ENCODE peak calls at places on chromosomes 6 and 20, in five cellular contexts. S is mammary epithelial cell; E is fibroblast of mammary gland; R is lower lobe of right lung; O is CD8-positive, alpha-beta T cell. B is an unnamed sample.

GRCh38 chr6:131787955-131788712 is 19.7 kb upstream of the ENPP1 start:
- DNase-seq in S (no peak), E (peak; percentile 55), R (no peak), O (no peak), B (no peak)

GRCh38 chr6:2669067-2669710 is 81.5 kb downstream of the MYLK4 start:
- DNase-seq in S (no peak), E (no peak), R (no peak), O (no peak), B (no peak)

GRCh38 chr6:52426667-52427066 is 6.5 kb downstream of the EFHC1 start:
- DNase-seq in S (no peak), E (no peak), R (no peak), O (no peak), B (no peak)

GRCh38 chr20:21101453-21102251 is 4.5 kb downstream of the LINC00237 start:
- DNase-seq in S (no peak), E (no peak), R (no peak), O (no peak), B (peak; percentile 34)

GRCh38 chr6:126535138-126535537 is 195.2 kb downstream of the CENPW start:
- DNase-seq in S (no peak), E (no peak), R (no peak), O (no peak), B (no peak)

GRCh38 chr6:125255201-125255600 is 46.6 kb downstream of the HDDC2 start:
- DNase-seq in S (peak; percentile 64), E (peak; percentile 63), R (no peak), O (no peak), B (no peak)

GRCh38 chr6:123016431-123017110 is 20.5 kb downstream of the CLVS2 start:
- DNase-seq in S (no peak), E (no peak), R (no peak), O (no peak), B (no peak)

GRCh38 chr6:31016659-31017299 is 6.5 kb downstream of the MUC22 start:
- DNase-seq in S (no peak), E (no peak), R (no peak), O (no peak), B (no peak)

GRCh38 chr6:111845441-111845871 is 27.8 kb downstream of the FYN start:
- DNase-seq in S (no peak), E (no peak), R (no peak), O (no peak), B (peak; percentile 35)

GRCh38 chr6:25497383-25497782 is 154.6 kb upstream of the SCGN start:
- DNase-seq in S (no peak), E (no peak), R (no peak), O (no peak), B (no peak)

GRCh38 chr6:44339763-44340625 is 2.5 kb upstream of the SPATS1 start:
- DNase-seq in S (peak; percentile 91), E (peak; percentile 68), R (no peak), O (no peak), B (no peak)

GRCh38 chr6:22536111-22536510 is 33.3 kb upstream of the HDGFL1 start:
- DNase-seq in S (no peak), E (no peak), R (no peak), O (no peak), B (no peak)

GRCh38 chr6:161436106-161436876 is 162.4 kb upstream of the AGPAT4 start:
- DNase-seq in S (peak; percentile 21), E (peak; percentile 43), R (no peak), O (no peak), B (no peak)

GRCh38 chr6:159467473-159468041 is 225.5 kb downstream of the SOD2 start:
- DNase-seq in S (peak; percentile 8), E (peak; percentile 8), R (no peak), O (no peak), B (no peak)

GRCh38 chr20:8670207-8670899 is 398.5 kb upstream of the PLCB4 start:
- DNase-seq in S (no peak), E (no peak), R (no peak), O (no peak), B (no peak)

GRCh38 chr6:6003334-6004146 is 3.2 kb downstream of the NRN1 start:
- DNase-seq in S (peak; percentile 38), E (peak; percentile 62), R (peak; percentile 63), O (no peak), B (no peak)

GRCh38 chr6:93675856-93676255 is 256.5 kb upstream of the EPHA7 start:
- DNase-seq in S (no peak), E (no peak), R (no peak), O (no peak), B (no peak)

GRCh38 chr6:44001318-44001868 is 125.9 kb downstream of the MRPL14 start:
- DNase-seq in S (no peak), E (no peak), R (peak; percentile 68), O (no peak), B (no peak)

GRCh38 chr6:64737418-64737817 is 969.6 kb downstream of the EYS start:
- DNase-seq in S (no peak), E (no peak), R (no peak), O (no peak), B (no peak)

GRCh38 chr6:38305995-38306681 is 333.6 kb downstream of the BTBD9 start:
- DNase-seq in S (no peak), E (no peak), R (no peak), O (no peak), B (no peak)

GRCh38 chr6:139568956-139569538 is 194.6 kb upstream of the CITED2 start:
- DNase-seq in S (peak; percentile 65), E (peak; percentile 88), R (no peak), O (no peak), B (no peak)

GRCh38 chr20:22700387-22700786 is 116.0 kb upstream of the FOXA2 start:
- DNase-seq in S (no peak), E (peak; percentile 49), R (no peak), O (no peak), B (no peak)

GRCh38 chr20:2820084-2820895 is 4.1 kb downstream of the TMEM239 start:
- DNase-seq in S (no peak), E (peak; percentile 11), R (no peak), O (no peak), B (no peak)

GRCh38 chr6:169886631-169887227 is 135.3 kb downstream of the ERMARD start:
- DNase-seq in S (no peak), E (no peak), R (no peak), O (no peak), B (no peak)
- TF ChIP-seq CTCF in S (no peak), E (no peak), R (no peak), O (no peak), B (no peak)

DNA sequence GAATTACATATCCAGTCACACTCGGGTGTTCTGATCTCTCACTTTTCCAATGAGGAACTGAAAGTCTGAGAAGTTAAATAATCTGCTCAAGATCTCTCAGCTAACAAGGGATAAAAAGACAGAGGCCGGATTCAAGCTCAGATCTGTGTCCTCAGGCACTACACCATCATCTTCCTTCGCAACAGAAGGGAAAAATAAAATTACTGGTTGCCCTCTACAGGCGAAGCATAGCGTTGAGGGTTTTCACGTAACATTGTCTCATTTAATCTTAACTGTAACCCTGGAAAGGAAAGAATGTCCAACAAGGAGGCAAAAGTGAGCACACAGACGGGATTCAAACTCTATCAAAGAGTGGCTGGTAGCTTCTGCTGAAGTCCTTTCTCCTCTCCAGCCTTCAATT is 67.8 kb upstream of the ANKEF1 start:
- DNase-seq in S (peak; percentile 12), E (peak; percentile 26), R (no peak), O (no peak), B (no peak)
- TF ChIP-seq CTCF in S (peak; percentile 53), E (peak; percentile 54), R (no peak), O (no peak), B (no peak)

DNA sequence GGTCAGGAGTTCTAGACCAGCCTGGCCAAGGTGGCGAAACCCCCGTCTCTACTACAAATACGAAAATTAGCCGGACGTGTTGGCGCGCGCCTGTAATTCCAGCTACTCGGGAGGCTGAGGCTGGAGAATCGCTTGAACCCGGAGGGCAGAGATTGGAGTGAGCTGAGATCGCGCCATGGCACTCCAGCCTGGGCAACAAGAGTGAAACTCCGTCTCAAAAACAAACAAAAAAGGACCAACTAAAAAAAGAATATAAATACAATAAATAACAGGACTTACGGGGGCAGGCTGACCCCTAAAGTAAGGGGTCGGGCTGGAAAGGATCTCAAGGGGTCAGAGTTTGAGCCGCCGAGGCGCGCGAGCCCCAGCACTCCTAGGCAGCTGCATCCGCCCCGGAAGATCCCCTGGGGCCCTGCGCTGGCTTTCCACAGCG is 509 bp upstream of the TPD52L2 start:
- DNase-seq in S (no peak), E (no peak), R (no peak), O (no peak), B (no peak)
- TF ChIP-seq CTCF in S (no peak), E (no peak), R (no peak), O (no peak), B (no peak)

GRCh38 chr6:12311106-12311505 is 20.9 kb downstream of the EDN1 start:
- DNase-seq in S (peak; percentile 56), E (no peak), R (no peak), O (no peak), B (no peak)
- TF ChIP-seq CTCF in S (peak; percentile 51), E (no peak), R (no peak), O (no peak), B (no peak)